ENCODE peak calls at places on chromosome 19, in six cellular contexts. O is transverse colon, N is HCT116, R is upper lobe of left lung, Q is vagina, C is SK-N-SH. Y is an unnamed sample.

GRCh38 chr19:58021541-58022282 is 12.1 kb upstream of the ZSCAN1 start:
- DNase-seq in R (peak), Q (no peak), O (peak), N (no peak), C (peak), Y (peak)

GRCh38 chr19:33399081-33399744 is 25.7 kb downstream of the CEBPG start:
- DNase-seq in C (no peak), Q (no peak), R (no peak), N (no peak), O (no peak), Y (peak)

GRCh38 chr19:11096210-11096841 is 7.1 kb downstream of the LDLR start:
- DNase-seq in C (no peak), R (peak), N (no peak), Q (no peak), O (peak), Y (peak)

GRCh38 chr19:29271341-29271740 is 58.4 kb upstream of the UQCRFS1 start:
- DNase-seq in O (no peak), N (no peak), C (no peak), Q (peak), R (no peak), Y (no peak)

GRCh38 chr19:18428837-18429674 is 8.9 kb downstream of the ISYNA1 start:
- DNase-seq in C (peak), O (peak), R (peak), Q (no peak), N (no peak), Y (peak)

GRCh38 chr19:18763674-18764590 is 27.2 kb downstream of the COMP start:
- DNase-seq in R (peak), C (peak), N (no peak), Q (no peak), O (no peak), Y (no peak)

GRCh38 chr19:46373573-46374359 is 26.9 kb downstream of the PPP5C start:
- DNase-seq in C (peak), R (peak), N (no peak), Q (peak), O (peak), Y (peak)

GRCh38 chr19:48424694-48425219 is 21.0 kb upstream of the GRWD1 start:
- DNase-seq in O (no peak), Q (no peak), R (peak), N (no peak), C (no peak), Y (no peak)

GRCh38 chr19:1901940-1902404 is 3.2 kb upstream of the ADAT3 start:
- DNase-seq in C (no peak), R (peak), N (no peak), Q (peak), O (peak), Y (peak)

GRCh38 chr19:47471733-47472457 is at the start of gene SLC8A2:
- DNase-seq in O (peak), Q (no peak), C (peak), N (peak), R (peak), Y (peak)

GRCh38 chr19:3656073-3656746 is 29.6 kb upstream of the CACTIN start:
- DNase-seq in N (no peak), O (no peak), C (no peak), R (no peak), Q (no peak), Y (no peak)

GRCh38 chr19:46296722-46297431 is at the start of gene HIF3A:
- DNase-seq in C (peak), Q (no peak), O (peak), R (peak), N (no peak), Y (peak)

GRCh38 chr19:46896076-46896794 is 35.4 kb downstream of the ARHGAP35 start:
- DNase-seq in O (no peak), C (no peak), R (peak), Q (no peak), N (no peak), Y (no peak)

GRCh38 chr19:41263042-41263849 is 926 bp upstream of the HNRNPUL1 start:
- DNase-seq in N (no peak), R (peak), O (peak), Q (no peak), C (peak), Y (peak)

GRCh38 chr19:37718357-37718756 is 1.2 kb downstream of the ZNF607 start:
- DNase-seq in O (no peak), Q (no peak), N (no peak), C (peak), R (no peak), Y (no peak)

GRCh38 chr19:2081873-2082810 is 14.0 kb downstream of the MOB3A start:
- DNase-seq in R (peak), N (no peak), O (peak), C (peak), Q (no peak), Y (no peak)

GRCh38 chr19:32651729-32652140 is 23.2 kb downstream of the ANKRD27 start:
- DNase-seq in N (no peak), R (no peak), Q (no peak), C (peak), O (peak), Y (peak)

GRCh38 chr19:7654401-7654800 is 14.4 kb upstream of the RETN start:
- DNase-seq in C (no peak), O (no peak), N (no peak), Q (no peak), R (no peak), Y (no peak)

GRCh38 chr19:6288737-6289136 is 9.0 kb upstream of the MLLT1 start:
- DNase-seq in O (no peak), C (no peak), N (no peak), Q (no peak), R (no peak), Y (no peak)

GRCh38 chr19:6220385-6221191 is 59.2 kb downstream of the MLLT1 start:
- DNase-seq in O (peak), C (no peak), N (no peak), Q (no peak), R (peak), Y (peak)

GRCh38 chr19:4493929-4494690 is 22.0 kb downstream of the HDGFL2 start:
- DNase-seq in O (no peak), C (no peak), Q (no peak), R (no peak), N (no peak), Y (no peak)

GRCh38 chr19:7211191-7211988 is 82.8 kb downstream of the INSR start:
- DNase-seq in R (no peak), N (no peak), Q (no peak), O (no peak), C (no peak), Y (no peak)

GRCh38 chr19:47239610-47240296 is 8.8 kb upstream of the BBC3 start:
- DNase-seq in C (peak), N (no peak), Q (no peak), O (peak), R (peak), Y (peak)

GRCh38 chr19:14003279-14004051 is 2.7 kb downstream of the RFX1 start:
- DNase-seq in Q (no peak), R (no peak), C (no peak), O (no peak), N (no peak), Y (no peak)
- H3K27ac ChIP-seq in Q (peak), R (peak), C (no peak), O (peak), N (no peak), Y (peak)

GRCh38 chr19:55225415-55225958 is 3.1 kb downstream of the TMEM86B start:
- DNase-seq in R (no peak), Q (no peak), N (no peak), C (no peak), O (no peak), Y (no peak)
- TF ChIP-seq POLR2AphosphoS5 in R (no peak), Q (no peak), N (no peak), C (no peak), O (no peak), Y (no peak)

DNA sequence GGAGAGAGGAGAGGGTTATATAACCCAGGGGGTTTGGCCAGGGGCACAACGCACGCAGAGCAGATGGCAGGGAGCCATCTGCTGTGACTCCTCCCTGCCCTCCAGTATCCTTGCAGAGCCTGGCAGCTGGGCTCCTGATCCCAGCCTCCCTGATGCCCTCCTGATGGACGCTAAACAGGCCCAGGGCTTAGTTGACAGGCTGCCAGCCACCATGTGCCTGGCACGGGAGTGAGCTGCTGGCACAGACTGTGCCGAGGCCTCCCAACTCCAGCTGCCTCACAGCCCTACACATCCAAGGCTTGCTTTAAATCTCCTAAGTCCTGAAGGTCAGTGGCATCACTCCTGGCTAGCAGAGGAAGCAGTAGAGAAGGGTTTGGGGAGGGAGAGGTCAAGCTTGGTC is 16.7 kb downstream of the SYDE1 start:
- DNase-seq in C (peak), N (no peak), Q (no peak), O (peak), R (no peak), Y (peak)
- H3K27ac ChIP-seq in C (peak), N (no peak), Q (peak), O (peak), R (peak), Y (peak)

GRCh38 chr19:15299568-15300409 is 32.5 kb downstream of the BRD4 start:
- DNase-seq in C (no peak), N (no peak), O (no peak), R (no peak), Q (no peak), Y (no peak)
- TF ChIP-seq POLR2AphosphoS5 in C (peak), N (no peak), O (no peak), R (peak), Q (no peak), Y (peak)

GRCh38 chr19:16620584-16620983 is 7.4 kb downstream of the MED26 start:
- DNase-seq in N (no peak), Q (no peak), R (no peak), O (no peak), C (no peak), Y (no peak)

GRCh38 chr19:16621165-16621800 is 6.7 kb downstream of the MED26 start:
- DNase-seq in Q (no peak), R (no peak), C (no peak), N (no peak), O (no peak), Y (no peak)

GRCh38 chr19:16618248-16618647 is 9.8 kb downstream of the MED26 start:
- DNase-seq in C (no peak), O (no peak), Q (no peak), N (no peak), R (no peak), Y (no peak)

GRCh38 chr19:16619456-16619855 is 8.5 kb downstream of the MED26 start:
- DNase-seq in O (no peak), N (no peak), Q (no peak), C (no peak), R (no peak), Y (peak)

DNA sequence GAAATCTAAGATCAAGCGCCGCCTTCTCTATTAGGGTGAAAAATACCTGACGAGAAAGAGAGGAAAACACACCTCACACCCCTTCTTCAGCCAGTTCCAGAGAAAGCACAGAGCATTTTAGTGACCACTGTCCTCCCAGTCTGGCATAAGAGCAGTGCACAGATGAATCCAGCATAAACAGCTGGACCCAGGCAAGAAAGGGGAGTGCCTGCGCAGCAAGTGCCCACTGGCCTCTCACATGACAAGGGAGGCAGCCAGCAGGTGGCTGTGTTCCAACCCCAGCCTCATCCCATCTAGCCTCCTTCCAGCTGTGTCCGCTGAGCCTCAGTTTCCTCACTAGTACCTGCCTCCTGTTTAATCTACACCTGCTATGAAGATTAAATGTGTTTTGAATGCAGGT is 8.0 kb downstream of the MED26 start:
- DNase-seq in C (no peak), Q (no peak), N (no peak), R (no peak), O (no peak), Y (no peak)
- H3K27ac ChIP-seq in C (no peak), Q (no peak), N (no peak), R (no peak), O (no peak), Y (no peak)

GRCh38 chr19:39160523-39160861 is 34.9 kb downstream of the PAK4 start:
- DNase-seq in Q (no peak), O (no peak), C (no peak), N (no peak), R (no peak), Y (peak)

GRCh38 chr19:39158646-39159260 is 33.2 kb downstream of the PAK4 start:
- DNase-seq in C (no peak), O (no peak), Q (no peak), N (no peak), R (no peak), Y (no peak)

GRCh38 chr19:39162441-39163043 is 34.2 kb upstream of the NCCRP1 start:
- DNase-seq in R (no peak), O (no peak), N (no peak), Q (no peak), C (no peak), Y (no peak)

GRCh38 chr19:39163621-39164020 is 33.1 kb upstream of the NCCRP1 start:
- DNase-seq in C (no peak), O (no peak), Q (no peak), R (no peak), N (no peak), Y (no peak)

DNA sequence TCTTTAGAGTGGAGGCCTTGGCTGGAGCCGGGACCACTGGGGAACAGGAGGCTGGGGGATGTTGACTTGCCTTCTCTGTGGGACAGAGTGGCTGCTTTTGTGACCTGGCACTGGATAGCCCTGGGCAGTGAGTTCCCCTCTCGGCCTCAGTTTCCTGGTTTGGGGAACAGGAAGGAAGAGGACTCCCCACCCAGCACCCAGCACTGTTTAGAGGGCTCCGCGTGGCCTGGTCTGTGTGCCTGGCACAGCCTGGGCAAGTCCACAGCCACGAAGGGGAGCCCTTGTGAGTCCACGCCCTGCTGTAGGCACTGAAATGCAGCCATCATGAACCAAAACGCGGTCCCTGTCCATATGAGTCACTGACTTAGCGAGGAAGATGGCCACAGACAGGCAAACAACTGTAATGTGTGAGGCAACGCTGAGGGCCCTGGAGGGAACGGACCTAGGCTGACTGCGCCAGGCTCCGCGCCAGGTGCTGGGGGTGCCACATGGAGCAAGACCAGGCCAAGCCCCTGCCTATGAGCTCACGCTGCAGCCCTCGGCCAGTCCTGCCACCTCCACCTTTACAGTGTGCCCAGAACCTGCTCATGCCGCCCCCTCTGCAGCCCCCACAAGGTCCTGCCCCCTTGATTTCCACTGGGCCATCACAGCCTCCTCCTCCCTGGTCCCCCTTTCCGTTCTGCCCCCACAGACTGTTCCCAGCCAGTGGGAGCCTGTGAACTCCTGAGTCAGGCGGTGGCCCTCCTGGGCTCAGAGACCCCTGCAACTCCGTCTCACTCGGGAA is 35.5 kb downstream of the PAK4 start:
- DNase-seq in Q (no peak), R (no peak), O (no peak), C (no peak), N (no peak), Y (no peak)
- TF ChIP-seq POLR2AphosphoS5 in Q (no peak), R (no peak), O (no peak), C (no peak), N (no peak), Y (no peak)

GRCh38 chr19:13152854-13153626 is 2.8 kb downstream of the IER2 start:
- DNase-seq in R (peak), O (peak), C (peak), N (peak), Q (no peak), Y (peak)
- H3K27ac ChIP-seq in R (peak), O (peak), C (peak), N (peak), Q (peak), Y (peak)

GRCh38 chr19:23313196-23313595 is 63.0 kb upstream of the ZNF724 start:
- DNase-seq in Q (no peak), N (no peak), C (no peak), O (no peak), R (no peak), Y (no peak)

GRCh38 chr19:23310729-23311211 is 60.6 kb upstream of the ZNF724 start:
- DNase-seq in R (no peak), C (no peak), N (no peak), O (no peak), Q (no peak), Y (no peak)

GRCh38 chr19:23312515-23312914 is 62.3 kb upstream of the ZNF724 start:
- DNase-seq in R (no peak), O (no peak), Q (no peak), C (no peak), N (no peak), Y (no peak)

GRCh38 chr19:23311551-23311950 is 61.4 kb upstream of the ZNF724 start:
- DNase-seq in N (no peak), Q (no peak), C (no peak), O (no peak), R (no peak), Y (no peak)

GRCh38 chr19:23309926-23310325 is 59.7 kb upstream of the ZNF724 start:
- DNase-seq in Q (no peak), N (no peak), C (no peak), O (no peak), R (no peak), Y (no peak)
- TF ChIP-seq POLR2AphosphoS5 in Q (no peak), N (no peak), C (no peak), O (no peak), R (no peak), Y (no peak)

DNA sequence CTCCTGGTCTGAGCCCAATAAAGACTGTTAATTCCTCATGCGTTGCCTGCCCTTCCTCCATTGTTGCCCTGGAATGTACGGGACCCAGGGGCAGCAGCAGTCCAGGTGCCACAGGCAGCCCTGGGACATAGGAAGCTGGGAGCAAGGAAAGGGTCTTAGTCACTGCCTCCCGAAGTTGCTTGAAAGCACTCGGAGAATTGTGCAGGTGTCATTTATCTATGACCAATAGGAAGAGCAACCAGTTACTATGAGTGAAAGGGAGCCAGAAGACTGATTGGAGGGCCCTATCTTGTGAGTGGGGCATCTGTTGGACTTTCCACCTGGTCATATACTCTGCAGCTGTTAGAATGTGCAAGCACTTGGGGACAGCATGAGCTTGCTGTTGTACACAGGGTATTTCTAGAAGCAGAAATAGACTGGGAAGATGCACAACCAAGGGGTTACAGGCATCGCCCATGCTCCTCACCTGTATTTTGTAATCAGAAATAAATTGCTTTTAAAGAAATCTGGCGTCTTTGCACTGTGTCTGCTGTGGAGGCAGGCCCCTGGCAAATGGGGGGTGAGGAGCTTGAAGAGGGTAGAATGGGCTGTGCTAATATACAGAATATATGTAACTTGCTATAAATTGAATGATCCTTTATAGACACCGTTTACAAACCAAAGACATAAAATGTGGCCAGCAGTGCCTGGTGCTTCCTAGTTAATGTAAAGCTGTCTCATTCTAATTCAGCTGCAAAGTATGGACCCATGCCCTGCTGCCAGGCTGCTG is 4.2 kb upstream of the RPS11 start:
- DNase-seq in C (no peak), O (no peak), N (no peak), Q (no peak), R (no peak), Y (no peak)
- H3K27ac ChIP-seq in C (no peak), O (no peak), N (peak), Q (no peak), R (no peak), Y (no peak)

GRCh38 chr19:56101746-56102535 is 19.2 kb downstream of the ZNF787 start:
- DNase-seq in N (no peak), Q (no peak), O (no peak), C (no peak), R (no peak), Y (no peak)

GRCh38 chr19:56101095-56101494 is 20.0 kb downstream of the ZNF787 start:
- DNase-seq in C (no peak), R (no peak), N (no peak), O (no peak), Q (no peak), Y (no peak)

GRCh38 chr19:56098731-56099577 is 22.1 kb downstream of the ZNF787 start:
- DNase-seq in R (no peak), N (no peak), O (no peak), C (no peak), Q (no peak), Y (no peak)

GRCh38 chr19:56097776-56098175 is 23.3 kb downstream of the ZNF787 start:
- DNase-seq in C (no peak), Q (no peak), N (no peak), R (no peak), O (no peak), Y (no peak)

GRCh38 chr19:56099638-56100539 is 21.2 kb downstream of the ZNF787 start:
- DNase-seq in Q (no peak), O (no peak), R (no peak), N (no peak), C (no peak), Y (no peak)
- TF ChIP-seq POLR2AphosphoS5 in Q (no peak), O (no peak), R (no peak), N (no peak), C (no peak), Y (no peak)